ENCODE peak calls at places on chromosomes 3 and 15, in seven cellular contexts. One of them, this sample, is unnamed.

GRCh38 chr3:51637941-51638471 is 33.0 kb upstream of the TEX264 start:
- DNase-seq in OCI-LY7: peak
- DNase-seq in A549: peak
- DNase-seq in AG04450: peak
- DNase-seq in stomach: peak
- DNase-seq in nephron progenitor cell: peak
- DNase-seq in choroid plexus epithelial cell: peak
- DNase-seq in this sample: peak

GRCh38 chr3:45975696-45976095 is 19.9 kb downstream of the FYCO1 start:
- DNase-seq in A549: no peak
- DNase-seq in AG04450: no peak
- DNase-seq in stomach: no peak
- DNase-seq in nephron progenitor cell: no peak
- DNase-seq in OCI-LY7: no peak
- DNase-seq in choroid plexus epithelial cell: no peak
- DNase-seq in this sample: no peak

GRCh38 chr3:107710851-107711250 is 188.1 kb downstream of the BBX start:
- DNase-seq in A549: peak
- DNase-seq in AG04450: no peak
- DNase-seq in stomach: no peak
- DNase-seq in nephron progenitor cell: no peak
- DNase-seq in OCI-LY7: no peak
- DNase-seq in choroid plexus epithelial cell: peak
- DNase-seq in this sample: no peak

GRCh38 chr15:50377867-50378751 is 23.1 kb upstream of the GABPB1 start:
- DNase-seq in choroid plexus epithelial cell: peak
- DNase-seq in nephron progenitor cell: no peak
- DNase-seq in stomach: no peak
- DNase-seq in AG04450: no peak
- DNase-seq in A549: no peak
- DNase-seq in OCI-LY7: peak
- DNase-seq in this sample: peak

GRCh38 chr3:113086506-113087461 is 96.0 kb downstream of the GTPBP8 start:
- DNase-seq in A549: peak
- DNase-seq in OCI-LY7: no peak
- DNase-seq in AG04450: no peak
- DNase-seq in choroid plexus epithelial cell: no peak
- DNase-seq in nephron progenitor cell: no peak
- DNase-seq in stomach: no peak
- DNase-seq in this sample: no peak

GRCh38 chr3:50354186-50354764 is 3.6 kb downstream of the CYB561D2 start:
- DNase-seq in choroid plexus epithelial cell: no peak
- DNase-seq in nephron progenitor cell: no peak
- DNase-seq in AG04450: no peak
- DNase-seq in stomach: no peak
- DNase-seq in OCI-LY7: no peak
- DNase-seq in A549: no peak
- DNase-seq in this sample: no peak

GRCh38 chr3:49158108-49158709 is 7.9 kb downstream of the CCDC71 start:
- DNase-seq in OCI-LY7: peak
- DNase-seq in stomach: peak
- DNase-seq in nephron progenitor cell: peak
- DNase-seq in choroid plexus epithelial cell: no peak
- DNase-seq in A549: peak
- DNase-seq in AG04450: no peak
- DNase-seq in this sample: peak

GRCh38 chr3:61680617-61681016 is 119.2 kb downstream of the PTPRG start:
- DNase-seq in OCI-LY7: no peak
- DNase-seq in nephron progenitor cell: no peak
- DNase-seq in AG04450: no peak
- DNase-seq in A549: no peak
- DNase-seq in stomach: no peak
- DNase-seq in choroid plexus epithelial cell: no peak
- DNase-seq in this sample: no peak

GRCh38 chr3:100650651-100651611 is 41.5 kb downstream of the ADGRG7 start:
- DNase-seq in AG04450: no peak
- DNase-seq in A549: peak
- DNase-seq in choroid plexus epithelial cell: peak
- DNase-seq in stomach: no peak
- DNase-seq in nephron progenitor cell: no peak
- DNase-seq in OCI-LY7: peak
- DNase-seq in this sample: peak

GRCh38 chr3:172034786-172035685 is 4.3 kb upstream of the FNDC3B start:
- DNase-seq in AG04450: no peak
- DNase-seq in OCI-LY7: peak
- DNase-seq in choroid plexus epithelial cell: no peak
- DNase-seq in stomach: no peak
- DNase-seq in nephron progenitor cell: no peak
- DNase-seq in A549: peak
- DNase-seq in this sample: no peak

GRCh38 chr3:15287565-15288330 is 44.6 kb downstream of the SH3BP5 start:
- DNase-seq in nephron progenitor cell: no peak
- DNase-seq in stomach: peak
- DNase-seq in A549: no peak
- DNase-seq in AG04450: peak
- DNase-seq in OCI-LY7: no peak
- DNase-seq in choroid plexus epithelial cell: peak
- DNase-seq in this sample: peak

GRCh38 chr3:109018828-109019227 is 65.1 kb upstream of the GUCA1C start:
- DNase-seq in AG04450: no peak
- DNase-seq in choroid plexus epithelial cell: no peak
- DNase-seq in A549: peak
- DNase-seq in nephron progenitor cell: no peak
- DNase-seq in stomach: no peak
- DNase-seq in OCI-LY7: peak
- DNase-seq in this sample: no peak

GRCh38 chr3:152688313-152688712 is 146.6 kb upstream of the P2RY1 start:
- DNase-seq in choroid plexus epithelial cell: no peak
- DNase-seq in nephron progenitor cell: no peak
- DNase-seq in OCI-LY7: no peak
- DNase-seq in AG04450: no peak
- DNase-seq in stomach: no peak
- DNase-seq in A549: peak
- DNase-seq in this sample: peak

GRCh38 chr3:169699536-169700050 is 36.1 kb upstream of the MECOM start:
- DNase-seq in nephron progenitor cell: no peak
- DNase-seq in choroid plexus epithelial cell: peak
- DNase-seq in AG04450: peak
- DNase-seq in stomach: no peak
- DNase-seq in OCI-LY7: no peak
- DNase-seq in A549: no peak
- DNase-seq in this sample: no peak

GRCh38 chr15:57732526-57733331 is 26.2 kb downstream of the POLR2M start:
- DNase-seq in A549: peak
- DNase-seq in nephron progenitor cell: peak
- DNase-seq in OCI-LY7: peak
- DNase-seq in AG04450: peak
- DNase-seq in choroid plexus epithelial cell: peak
- DNase-seq in stomach: peak
- DNase-seq in this sample: peak

GRCh38 chr3:64074895-64075679 is 51.8 kb upstream of the PSMD6 start:
- DNase-seq in AG04450: no peak
- DNase-seq in choroid plexus epithelial cell: no peak
- DNase-seq in OCI-LY7: no peak
- DNase-seq in A549: no peak
- DNase-seq in nephron progenitor cell: no peak
- DNase-seq in stomach: no peak
- DNase-seq in this sample: no peak

GRCh38 chr3:64072111-64072510 is 48.8 kb upstream of the PSMD6 start:
- DNase-seq in choroid plexus epithelial cell: no peak
- DNase-seq in A549: no peak
- DNase-seq in stomach: no peak
- DNase-seq in OCI-LY7: no peak
- DNase-seq in AG04450: no peak
- DNase-seq in nephron progenitor cell: no peak
- DNase-seq in this sample: no peak

GRCh38 chr3:64078966-64079365 is 55.7 kb upstream of the PSMD6 start:
- DNase-seq in stomach: no peak
- DNase-seq in A549: no peak
- DNase-seq in nephron progenitor cell: no peak
- DNase-seq in AG04450: no peak
- DNase-seq in choroid plexus epithelial cell: no peak
- DNase-seq in OCI-LY7: no peak
- DNase-seq in this sample: no peak

GRCh38 chr3:64074091-64074490 is 50.8 kb upstream of the PSMD6 start:
- DNase-seq in A549: no peak
- DNase-seq in stomach: no peak
- DNase-seq in AG04450: peak
- DNase-seq in nephron progenitor cell: no peak
- DNase-seq in choroid plexus epithelial cell: peak
- DNase-seq in OCI-LY7: no peak
- DNase-seq in this sample: peak

DNA sequence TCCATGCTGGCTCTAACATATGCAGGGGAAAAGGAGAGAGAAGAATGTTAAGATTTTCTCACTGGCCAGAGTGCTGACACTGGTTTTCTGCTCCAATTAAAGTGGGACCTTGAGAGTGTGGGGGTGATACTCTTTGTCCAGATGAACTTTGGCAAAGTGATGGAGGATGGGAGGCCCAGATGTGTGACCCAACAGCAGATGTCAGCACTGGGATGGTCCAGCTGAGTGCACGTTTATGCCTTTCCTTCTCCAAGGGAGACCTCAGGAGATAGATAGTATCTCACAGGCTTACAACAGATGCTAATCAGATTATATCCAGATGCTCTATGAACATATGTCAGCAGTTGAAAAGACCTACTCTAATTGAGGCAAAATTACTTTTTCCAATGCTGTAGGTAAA is 50.1 kb upstream of the PSMD6 start:
- DNase-seq in OCI-LY7: no peak
- DNase-seq in stomach: no peak
- DNase-seq in nephron progenitor cell: no peak
- DNase-seq in choroid plexus epithelial cell: peak
- DNase-seq in AG04450: no peak
- DNase-seq in A549: peak
- DNase-seq in this sample: peak
- TF ChIP-seq CTCF in OCI-LY7: no peak
- TF ChIP-seq CTCF in stomach: no peak
- TF ChIP-seq CTCF in nephron progenitor cell: no peak
- TF ChIP-seq CTCF in choroid plexus epithelial cell: peak
- TF ChIP-seq CTCF in AG04450: no peak
- TF ChIP-seq CTCF in A549: no peak
- TF ChIP-seq CTCF in this sample: peak

GRCh38 chr15:41503669-41504010 is 10.0 kb downstream of the ITPKA start:
- DNase-seq in nephron progenitor cell: no peak
- DNase-seq in AG04450: no peak
- DNase-seq in choroid plexus epithelial cell: no peak
- DNase-seq in A549: no peak
- DNase-seq in OCI-LY7: no peak
- DNase-seq in stomach: peak
- DNase-seq in this sample: no peak

GRCh38 chr15:41504751-41505492 is 8.7 kb downstream of the LTK start:
- DNase-seq in choroid plexus epithelial cell: no peak
- DNase-seq in A549: no peak
- DNase-seq in nephron progenitor cell: no peak
- DNase-seq in OCI-LY7: no peak
- DNase-seq in AG04450: no peak
- DNase-seq in stomach: no peak
- DNase-seq in this sample: no peak

GRCh38 chr15:41507820-41508290 is 5.8 kb downstream of the LTK start:
- DNase-seq in stomach: peak
- DNase-seq in A549: no peak
- DNase-seq in AG04450: no peak
- DNase-seq in nephron progenitor cell: no peak
- DNase-seq in choroid plexus epithelial cell: no peak
- DNase-seq in OCI-LY7: no peak
- DNase-seq in this sample: no peak

GRCh38 chr15:41505776-41506175 is 7.9 kb downstream of the LTK start:
- DNase-seq in A549: no peak
- DNase-seq in OCI-LY7: no peak
- DNase-seq in choroid plexus epithelial cell: no peak
- DNase-seq in nephron progenitor cell: no peak
- DNase-seq in stomach: no peak
- DNase-seq in AG04450: no peak
- DNase-seq in this sample: no peak

GRCh38 chr15:41506796-41507341 is 6.8 kb downstream of the LTK start:
- DNase-seq in A549: no peak
- DNase-seq in OCI-LY7: peak
- DNase-seq in AG04450: no peak
- DNase-seq in choroid plexus epithelial cell: no peak
- DNase-seq in nephron progenitor cell: no peak
- DNase-seq in stomach: no peak
- DNase-seq in this sample: no peak
- TF ChIP-seq CTCF in A549: no peak
- TF ChIP-seq CTCF in OCI-LY7: peak
- TF ChIP-seq CTCF in AG04450: no peak
- TF ChIP-seq CTCF in choroid plexus epithelial cell: no peak
- TF ChIP-seq CTCF in nephron progenitor cell: no peak
- TF ChIP-seq CTCF in stomach: no peak
- TF ChIP-seq CTCF in this sample: no peak

DNA sequence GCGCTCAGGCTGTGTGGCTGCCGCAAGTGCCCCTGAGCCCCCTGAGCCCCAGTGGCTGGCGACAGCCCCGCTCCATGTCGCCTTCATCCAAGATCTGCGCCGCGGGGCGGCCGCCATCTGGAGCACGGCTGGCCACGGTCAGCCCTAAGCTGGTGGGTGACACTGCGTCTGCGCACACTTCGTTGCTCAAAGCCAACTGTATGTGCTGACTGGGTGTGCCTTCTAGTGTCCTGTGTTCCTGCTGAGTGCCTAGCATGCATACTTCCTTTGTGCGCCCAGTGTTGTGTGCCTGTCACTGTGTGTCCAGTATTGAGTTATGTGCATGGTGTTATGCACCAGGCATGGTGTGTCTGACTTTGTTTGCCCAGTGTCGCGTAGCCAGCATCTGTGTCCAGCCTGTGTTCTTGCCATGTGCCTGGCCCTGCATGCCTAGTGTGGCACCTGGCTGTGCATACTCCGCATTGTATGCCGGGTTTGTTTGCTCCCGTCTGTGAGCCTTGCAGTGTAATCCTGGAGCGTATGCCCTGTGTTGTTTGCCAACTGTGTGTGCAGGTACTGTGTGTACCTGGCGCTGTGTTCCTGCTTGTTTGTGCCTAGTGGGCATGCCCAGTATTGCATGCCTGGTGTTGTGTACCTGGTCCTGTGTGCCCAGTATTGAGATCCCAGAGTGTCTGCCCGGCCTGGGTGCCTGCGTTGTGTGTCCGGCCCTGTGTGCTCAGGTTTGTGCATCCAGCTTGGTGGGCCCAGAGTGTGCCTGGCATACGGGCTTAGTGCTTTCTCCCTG is 54.7 kb upstream of the CHRNA7 start:
- DNase-seq in AG04450: no peak
- DNase-seq in OCI-LY7: no peak
- DNase-seq in stomach: no peak
- DNase-seq in choroid plexus epithelial cell: peak
- DNase-seq in A549: peak
- DNase-seq in nephron progenitor cell: peak
- DNase-seq in this sample: no peak
- TF ChIP-seq CTCF in AG04450: no peak
- TF ChIP-seq CTCF in OCI-LY7: no peak
- TF ChIP-seq CTCF in stomach: no peak
- TF ChIP-seq CTCF in choroid plexus epithelial cell: no peak
- TF ChIP-seq CTCF in A549: no peak
- TF ChIP-seq CTCF in nephron progenitor cell: no peak
- TF ChIP-seq CTCF in this sample: no peak

DNA sequence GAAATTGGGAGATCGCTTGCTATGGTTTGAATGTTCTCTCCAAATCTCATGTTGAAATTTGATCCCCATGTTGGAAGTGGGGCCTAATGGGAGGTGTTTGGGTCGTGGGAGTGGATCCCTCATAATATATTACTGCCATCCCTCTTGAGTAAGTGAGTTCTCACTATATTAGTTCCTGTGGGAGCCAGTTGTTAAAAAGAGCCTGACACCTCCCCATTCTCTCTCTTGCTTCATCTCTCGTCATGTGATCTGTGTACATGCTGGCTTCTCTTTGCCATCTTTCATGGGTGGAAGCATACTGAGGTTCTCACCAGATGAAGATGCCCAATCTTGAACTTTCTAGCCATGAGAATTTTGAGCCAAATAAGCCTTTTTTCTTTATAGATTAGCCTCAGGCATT is 43.0 kb upstream of the IL20RB start:
- DNase-seq in A549: no peak
- DNase-seq in AG04450: no peak
- DNase-seq in choroid plexus epithelial cell: no peak
- DNase-seq in stomach: no peak
- DNase-seq in OCI-LY7: no peak
- DNase-seq in nephron progenitor cell: no peak
- DNase-seq in this sample: no peak
- TF ChIP-seq CTCF in A549: no peak
- TF ChIP-seq CTCF in AG04450: no peak
- TF ChIP-seq CTCF in choroid plexus epithelial cell: no peak
- TF ChIP-seq CTCF in stomach: no peak
- TF ChIP-seq CTCF in OCI-LY7: no peak
- TF ChIP-seq CTCF in nephron progenitor cell: no peak
- TF ChIP-seq CTCF in this sample: no peak

This sample was measured in fibroblast of villous mesenchyme.